ENCODE peak calls at places on chromosomes 6 and 20, in four cellular contexts. G, F, Z and W are unnamed samples.

GRCh38 chr6:156777866-156778614 is 862 bp downstream of the ARID1B start:
- DNase-seq in G (peak), F (peak), Z (peak), W (peak)

GRCh38 chr6:38151580-38152500 is 332.3 kb downstream of the ZFAND3 start:
- DNase-seq in Z (no peak), G (no peak), F (no peak), W (peak)

GRCh38 chr6:20404641-20405032 is 3.0 kb downstream of the E2F3 start:
- DNase-seq in Z (peak), G (peak), F (peak), W (peak)

GRCh38 chr6:28215425-28215824 is 9.7 kb upstream of the ZSCAN9 start:
- DNase-seq in G (no peak), F (peak), Z (no peak), W (no peak)

GRCh38 chr6:123716506-123716905 is 79.8 kb upstream of the TRDN start:
- DNase-seq in G (peak), Z (no peak), F (no peak), W (no peak)

GRCh38 chr6:62974452-62974851 is 236.8 kb upstream of the FKBP1C start:
- DNase-seq in G (no peak), Z (no peak), F (no peak), W (no peak)

GRCh38 chr6:80094017-80094416 is 12.5 kb upstream of the BCKDHB start:
- DNase-seq in Z (no peak), G (peak), F (peak), W (no peak)

GRCh38 chr6:138689849-138690248 is 83.7 kb upstream of the CCDC28A start:
- DNase-seq in F (no peak), Z (no peak), G (no peak), W (no peak)

GRCh38 chr20:48403362-48403761 is 424.4 kb downstream of the PREX1 start:
- DNase-seq in G (no peak), F (no peak), Z (no peak), W (no peak)

GRCh38 chr6:119482850-119483285 is 133.3 kb upstream of the MAN1A1 start:
- DNase-seq in Z (no peak), G (no peak), F (peak), W (no peak)

GRCh38 chr6:98957440-98957839 is 9.7 kb upstream of the FBXL4 start:
- DNase-seq in Z (peak), F (no peak), G (no peak), W (no peak)

GRCh38 chr6:151832710-151833109 is 25.2 kb downstream of the ESR1 start:
- DNase-seq in F (no peak), Z (no peak), G (no peak), W (no peak)

GRCh38 chr6:151835396-151835795 is 27.9 kb downstream of the ESR1 start:
- DNase-seq in F (no peak), Z (no peak), G (no peak), W (no peak)
- TF ChIP-seq JUN in F (no peak), Z (no peak), G (no peak), W (no peak)

GRCh38 chr20:63546686-63547483 is 664 bp downstream of the SRMS start:
- DNase-seq in Z (no peak), G (no peak), F (no peak), W (no peak)
- TF ChIP-seq NR3C1 in Z (no peak), G (no peak), F (no peak), W (no peak)

GRCh38 chr6:45880139-45880538 is 135.5 kb downstream of the CLIC5 start:
- DNase-seq in G (no peak), F (no peak), Z (peak), W (no peak)
- TF ChIP-seq JUN in G (no peak), F (no peak), Z (no peak), W (no peak)

GRCh38 chr6:154485784-154486183 is 24.7 kb downstream of the CNKSR3 start:
- DNase-seq in Z (no peak), G (no peak), F (no peak), W (no peak)

GRCh38 chr6:154480144-154480639 is 30.3 kb downstream of the CNKSR3 start:
- DNase-seq in Z (no peak), G (no peak), F (no peak), W (no peak)

GRCh38 chr6:154479388-154480143 is 30.9 kb downstream of the CNKSR3 start:
- DNase-seq in Z (no peak), G (no peak), F (peak), W (no peak)

GRCh38 chr6:154481541-154482013 is 28.9 kb downstream of the CNKSR3 start:
- DNase-seq in F (no peak), G (no peak), Z (no peak), W (no peak)

GRCh38 chr6:154482858-154483257 is 27.6 kb downstream of the CNKSR3 start:
- DNase-seq in F (no peak), G (no peak), Z (no peak), W (no peak)
- TF ChIP-seq NR3C1 in F (no peak), G (no peak), Z (no peak), W (no peak)

DNA sequence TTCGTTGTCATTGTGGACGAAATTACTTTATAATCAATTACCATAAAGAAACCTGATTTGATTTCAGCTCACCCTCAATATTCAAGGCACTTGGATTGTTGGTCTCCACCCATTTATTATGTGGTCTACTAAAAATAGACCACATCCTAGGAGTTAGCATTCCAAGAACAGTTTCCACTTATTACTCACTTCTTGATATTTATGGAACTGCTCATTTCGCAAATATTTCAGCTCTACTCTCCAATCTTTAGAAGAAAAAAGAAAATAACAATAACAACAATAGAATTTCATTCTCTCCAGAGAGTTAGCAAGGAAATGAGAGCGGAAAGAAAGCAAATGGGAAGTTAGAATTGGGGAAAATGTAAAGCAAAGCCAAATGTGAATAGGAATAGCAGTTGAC is 26.2 kb upstream of the HDAC2 start:
- DNase-seq in Z (no peak), F (no peak), G (peak), W (no peak)
- TF ChIP-seq JUN in Z (no peak), F (no peak), G (no peak), W (no peak)

GRCh38 chr20:55678970-55679667 is 326.2 kb downstream of the CBLN4 start:
- DNase-seq in F (no peak), G (no peak), Z (no peak), W (no peak)
- TF ChIP-seq NR3C1 in F (no peak), G (no peak), Z (no peak), W (no peak)

GRCh38 chr6:15444081-15444731 is 198.3 kb downstream of the JARID2 start:
- DNase-seq in Z (no peak), F (no peak), G (no peak), W (no peak)
- TF ChIP-seq JUN in Z (no peak), F (no peak), G (no peak), W (no peak)

GRCh38 chr6:159790947-159791598 is 806 bp downstream of the MRPL18 start:
- DNase-seq in F (no peak), G (no peak), Z (no peak), W (no peak)

GRCh38 chr6:159788276-159788675 is 1.1 kb downstream of the TCP1 start:
- DNase-seq in Z (no peak), G (no peak), F (no peak), W (no peak)

GRCh38 chr6:159790149-159790946 is at the start of gene MRPL18:
- DNase-seq in F (peak), G (peak), Z (peak), W (peak)

GRCh38 chr6:159789377-159790148 is at the start of gene TCP1:
- DNase-seq in Z (peak), G (peak), F (peak), W (peak)

GRCh38 chr6:159788757-159789376 is 535 bp downstream of the TCP1 start:
- DNase-seq in Z (peak), G (peak), F (peak), W (peak)
- TF ChIP-seq NR3C1 in Z (no peak), G (no peak), F (peak), W (no peak)

GRCh38 chr20:61982240-61982950 is 83.3 kb downstream of the TAF4 start:
- DNase-seq in G (no peak), Z (no peak), F (no peak), W (no peak)
- TF ChIP-seq JUN in G (no peak), Z (no peak), F (no peak), W (no peak)